ENCODE peak calls at places on chromosomes 16 and 17, in seven cellular contexts. U, T, H, I, K, X and W are unnamed samples.

GRCh38 chr17:66354472-66354871 is 52.1 kb downstream of the PRKCA start:
- DNase-seq in U (peak; percentile 36), T (no peak), H (no peak), I (no peak), K (no peak), X (no peak), W (no peak)

GRCh38 chr16:69017036-69017783 is 88.2 kb upstream of the HAS3 start:
- DNase-seq in U (peak; percentile 85), T (peak; percentile 77), H (peak; percentile 11), I (peak; percentile 80), K (peak; percentile 14), X (no peak), W (peak; percentile 43)

GRCh38 chr16:84730406-84731106 is 30.8 kb downstream of the USP10 start:
- DNase-seq in U (peak; percentile 96), T (peak; percentile 98), H (peak; percentile 50), I (peak; percentile 94), K (peak; percentile 93), X (peak; percentile 26), W (peak; percentile 93)

GRCh38 chr17:66834919-66835454 is at the start of gene CACNG5:
- DNase-seq in U (no peak), T (no peak), H (peak; percentile 100), I (no peak), K (peak; percentile 45), X (no peak), W (no peak)

GRCh38 chr16:31087481-31087880 is 1.3 kb downstream of the PRSS53 start:
- DNase-seq in U (no peak), T (no peak), H (no peak), I (no peak), K (no peak), X (no peak), W (no peak)

GRCh38 chr17:73316919-73317505 is 5.2 kb upstream of the CDC42EP4 start:
- DNase-seq in U (no peak), T (peak; percentile 63), H (no peak), I (no peak), K (no peak), X (no peak), W (peak; percentile 67)

GRCh38 chr16:29926675-29927522 is 873 bp upstream of the KCTD13 start:
- DNase-seq in U (peak; percentile 39), T (peak; percentile 69), H (peak; percentile 47), I (no peak), K (no peak), X (no peak), W (peak; percentile 45)

GRCh38 chr17:73902416-73903181 is 258.4 kb upstream of the SDK2 start:
- DNase-seq in U (no peak), T (no peak), H (no peak), I (no peak), K (no peak), X (no peak), W (no peak)

GRCh38 chr16:70646260-70647241 is at the start of gene IL34:
- DNase-seq in U (peak; percentile 30), T (peak; percentile 45), H (peak; percentile 77), I (no peak), K (no peak), X (no peak), W (no peak)

GRCh38 chr16:81465375-81465943 is 20.9 kb downstream of the CMIP start:
- DNase-seq in U (no peak), T (no peak), H (no peak), I (no peak), K (no peak), X (no peak), W (no peak)

GRCh38 chr16:81462683-81463082 is 18.1 kb downstream of the CMIP start:
- DNase-seq in U (no peak), T (no peak), H (no peak), I (no peak), K (no peak), X (no peak), W (no peak)

GRCh38 chr16:81466351-81466960 is 21.8 kb downstream of the CMIP start:
- DNase-seq in U (peak; percentile 58), T (peak; percentile 68), H (no peak), I (no peak), K (no peak), X (no peak), W (no peak)

GRCh38 chr16:81463296-81463890 is 18.8 kb downstream of the CMIP start:
- DNase-seq in U (no peak), T (no peak), H (no peak), I (no peak), K (no peak), X (no peak), W (no peak)

GRCh38 chr16:81464279-81464678 is 19.7 kb downstream of the CMIP start:
- DNase-seq in U (no peak), T (no peak), H (no peak), I (no peak), K (no peak), X (no peak), W (no peak)
- H3K4me1 ChIP-seq in U (peaks cover 2% of the 10 kb centered on the region), T (peaks cover 9% of the 10 kb centered on the region), H (no peaks in the 10 kb centered on the region), I (peaks cover 7% of the 10 kb centered on the region), K (peaks cover 10% of the 10 kb centered on the region), X (peaks cover 54% of the 10 kb centered on the region), W (peaks cover 18% of the 10 kb centered on the region)

GRCh38 chr16:82182237-82183003 is 12.4 kb upstream of the MPHOSPH6 start:
- DNase-seq in U (no peak), T (no peak), H (no peak), I (no peak), K (no peak), X (no peak), W (no peak)

GRCh38 chr16:82181456-82182185 is 11.6 kb upstream of the MPHOSPH6 start:
- DNase-seq in U (no peak), T (no peak), H (no peak), I (no peak), K (no peak), X (no peak), W (no peak)

GRCh38 chr16:82185012-82185411 is 15.0 kb upstream of the MPHOSPH6 start:
- DNase-seq in U (no peak), T (no peak), H (no peak), I (no peak), K (no peak), X (no peak), W (no peak)

GRCh38 chr16:82183004-82183397 is 13.0 kb upstream of the MPHOSPH6 start:
- DNase-seq in U (no peak), T (no peak), H (no peak), I (no peak), K (no peak), X (no peak), W (no peak)

GRCh38 chr16:82184213-82184612 is 14.2 kb upstream of the MPHOSPH6 start:
- DNase-seq in U (no peak), T (no peak), H (no peak), I (no peak), K (no peak), X (no peak), W (no peak)
- H3K27me3 ChIP-seq in U (no peaks in the 10 kb centered on the region), T (no peaks in the 10 kb centered on the region), H (peaks cover 7% of the 10 kb centered on the region), I (peaks cover 2% of the 10 kb centered on the region), K (no peaks in the 10 kb centered on the region), X (no peaks in the 10 kb centered on the region), W (no peaks in the 10 kb centered on the region)

GRCh38 chr17:82870091-82870491 is 30.3 kb upstream of the ZNF750 start:
- DNase-seq in U (no peak), T (no peak), H (no peak), I (no peak), K (no peak), X (no peak), W (no peak)
- H3K4me3 ChIP-seq in U (no peak overlapping the region), T (no peak overlapping the region), H (no peak overlapping the region), I (no peak overlapping the region), K (no peak overlapping the region), X (no peak overlapping the region), W (no peak overlapping the region)

DNA sequence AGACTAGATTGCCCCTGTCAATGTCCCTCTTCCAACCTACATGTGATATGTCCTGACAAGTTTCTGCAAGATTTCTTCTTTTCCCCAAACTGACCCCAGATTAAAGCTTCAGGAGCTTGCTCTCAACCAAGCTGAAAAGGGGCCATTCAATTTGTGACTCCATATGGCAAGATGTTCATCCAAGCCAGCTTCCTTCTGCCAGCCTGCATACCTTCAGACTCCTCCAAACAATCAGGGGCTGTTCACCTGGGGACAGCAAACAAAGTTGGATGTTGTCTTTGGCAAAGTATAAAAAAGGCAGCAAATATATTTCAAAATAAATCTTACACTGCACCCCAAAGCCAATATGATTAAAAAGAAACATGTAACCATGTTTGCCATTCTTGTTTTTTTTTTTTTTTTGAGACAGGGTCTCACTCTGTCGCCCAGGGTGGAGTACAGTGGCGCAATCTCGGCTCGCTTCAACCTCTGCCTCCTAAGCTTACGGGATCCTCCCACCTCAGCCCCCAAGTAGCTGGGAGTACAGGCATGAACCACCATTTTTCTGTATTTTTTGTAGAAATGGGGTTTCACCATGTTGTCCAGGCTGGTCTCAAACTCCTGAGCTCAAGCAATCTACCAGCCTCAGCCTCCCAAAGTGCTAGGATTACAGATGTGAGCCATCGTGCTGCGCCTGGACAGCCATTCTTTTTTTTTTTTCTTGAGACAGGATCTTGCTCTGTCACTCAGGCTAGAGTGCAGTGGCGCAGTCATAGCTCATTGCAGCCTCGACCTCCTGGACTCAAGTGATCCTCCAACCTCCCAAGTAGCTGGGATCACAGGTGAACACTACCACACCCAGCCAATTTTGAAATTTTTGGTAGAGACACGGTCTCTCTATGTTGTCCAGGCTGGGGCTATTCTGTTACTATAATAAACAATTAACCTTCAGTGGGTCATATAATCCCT is 50.0 kb upstream of the AKAP1 start:
- DNase-seq in U (no peak), T (no peak), H (no peak), I (no peak), K (no peak), X (no peak), W (no peak)
- H3K4me1 ChIP-seq in U (no peaks in the 10 kb centered on the region), T (no peaks in the 10 kb centered on the region), H (no peaks in the 10 kb centered on the region), I (no peaks in the 10 kb centered on the region), K (no peaks in the 10 kb centered on the region), X (no peaks in the 10 kb centered on the region), W (peaks cover 9% of the 10 kb centered on the region)

GRCh38 chr17:47851764-47852112 is 775 bp upstream of the SP6 start:
- DNase-seq in U (no peak), T (no peak), H (no peak), I (no peak), K (peak; percentile 75), X (no peak), W (no peak)

GRCh38 chr17:47852113-47852949 is 1.4 kb upstream of the SP6 start:
- DNase-seq in U (no peak), T (peak; percentile 37), H (no peak), I (no peak), K (no peak), X (no peak), W (no peak)

GRCh38 chr17:47853616-47854015 is 2.7 kb upstream of the SP6 start:
- DNase-seq in U (no peak), T (no peak), H (no peak), I (no peak), K (no peak), X (no peak), W (no peak)

GRCh38 chr17:47850373-47850691 is 631 bp downstream of the SP6 start:
- DNase-seq in U (no peak), T (no peak), H (no peak), I (no peak), K (no peak), X (no peak), W (no peak)

GRCh38 chr17:47850692-47851573 is at the start of gene SP6:
- DNase-seq in U (peak; percentile 65), T (peak; percentile 89), H (peak; percentile 89), I (peak; percentile 60), K (peak; percentile 96), X (peak; percentile 31), W (peak; percentile 72)
- H3K27me3 ChIP-seq in U (peaks cover 62% of the 10 kb centered on the region), T (peaks cover 52% of the 10 kb centered on the region), H (peaks cover 99% of the 10 kb centered on the region), I (peaks cover 93% of the 10 kb centered on the region), K (peaks cover 16% of the 10 kb centered on the region), X (peaks cover 68% of the 10 kb centered on the region), W (peaks cover 82% of the 10 kb centered on the region)

GRCh38 chr17:83200746-83201145 is 121.3 kb downstream of the METRNL start:
- DNase-seq in U (no peak), T (peak; percentile 47), H (no peak), I (no peak), K (no peak), X (no peak), W (peak; percentile 36)
- H3K4me3 ChIP-seq in U (no peak overlapping the region), T (peak overlapping the region; percentile 8), H (no peak overlapping the region), I (no peak overlapping the region), K (no peak overlapping the region), X (peak overlapping the region; percentile 9), W (no peak overlapping the region)